ENCODE peak calls at places on chromosomes 12 and 14, in six cellular contexts. I is cardiac fibroblast; A is WTC11; Q is HCT116; V is CD8-positive, alpha-beta T cell; E is keratinocyte. F is an unnamed sample.

GRCh38 chr14:61211476-61212262 is 69.5 kb downstream of the TMEM30B start:
- DNase-seq in I (no peak), A (no peak), Q (no peak), V (no peak), E (no peak), F (no peak)

GRCh38 chr12:27207626-27208413 is 36.3 kb upstream of the STK38L start:
- DNase-seq in I (no peak), A (no peak), Q (no peak), V (no peak), E (peak; percentile 4), F (no peak)

GRCh38 chr12:6819069-6820030 is 2.3 kb upstream of the GPR162 start:
- DNase-seq in I (no peak), A (no peak), Q (no peak), V (no peak), E (no peak), F (no peak)

GRCh38 chr12:64759035-64759894 is at the start of gene GNS:
- DNase-seq in I (peak; percentile 97), A (peak; percentile 98), Q (peak; percentile 77), V (peak; percentile 83), E (peak; percentile 61), F (peak; percentile 92)

GRCh38 chr12:31728289-31728916 is 418 bp downstream of the AMN1 start:
- DNase-seq in I (no peak), A (no peak), Q (no peak), V (no peak), E (no peak), F (no peak)

GRCh38 chr14:77148510-77149231 is 7.1 kb upstream of the ZDHHC22 start:
- DNase-seq in I (no peak), A (no peak), Q (no peak), V (no peak), E (no peak), F (no peak)

GRCh38 chr12:103821773-103822172 is 19.3 kb downstream of the NT5DC3 start:
- DNase-seq in I (no peak), A (no peak), Q (no peak), V (no peak), E (no peak), F (no peak)

GRCh38 chr12:92784795-92785562 is 82.2 kb downstream of the PLEKHG7 start:
- DNase-seq in I (peak; percentile 81), A (no peak), Q (peak; percentile 72), V (no peak), E (peak; percentile 52), F (peak; percentile 80)

GRCh38 chr12:21962236-21962635 is 21.0 kb upstream of the ABCC9 start:
- DNase-seq in I (no peak), A (no peak), Q (no peak), V (no peak), E (peak; percentile 11), F (peak; percentile 46)

GRCh38 chr12:1633459-1633858 is 4.4 kb downstream of the WNT5B start:
- DNase-seq in I (no peak), A (no peak), Q (no peak), V (no peak), E (no peak), F (no peak)

GRCh38 chr12:45246202-45246601 is 30.3 kb downstream of the ANO6 start:
- DNase-seq in I (no peak), A (no peak), Q (no peak), V (no peak), E (no peak), F (no peak)

GRCh38 chr12:19894803-19895202 is 455.5 kb downstream of the AEBP2 start:
- DNase-seq in I (no peak), A (no peak), Q (no peak), V (no peak), E (no peak), F (no peak)

GRCh38 chr12:1360812-1361211 is 233.6 kb downstream of the FBXL14 start:
- DNase-seq in I (no peak), A (no peak), Q (no peak), V (no peak), E (no peak), F (no peak)

GRCh38 chr12:13167226-13167625 is 29.3 kb upstream of the EMP1 start:
- DNase-seq in I (no peak), A (no peak), Q (no peak), V (no peak), E (no peak), F (peak; percentile 77)

GRCh38 chr12:9870311-9870866 is 1.2 kb upstream of the CLEC2B start:
- DNase-seq in I (peak; percentile 39), A (no peak), Q (no peak), V (no peak), E (no peak), F (peak; percentile 11)

GRCh38 chr14:38367922-38368321 is 112.0 kb upstream of the CLEC14A start:
- DNase-seq in I (no peak), A (no peak), Q (no peak), V (no peak), E (no peak), F (no peak)

GRCh38 chr12:58204086-58204485 is 262.7 kb downstream of the ATP23 start:
- DNase-seq in I (peak; percentile 65), A (no peak), Q (no peak), V (no peak), E (no peak), F (no peak)

GRCh38 chr14:91138511-91139359 is 24.9 kb downstream of the DGLUCY start:
- DNase-seq in I (peak; percentile 27), A (peak; percentile 47), Q (no peak), V (peak; percentile 41), E (no peak), F (peak; percentile 68)

GRCh38 chr14:89303452-89304435 is 113.3 kb downstream of the FOXN3 start:
- DNase-seq in I (peak; percentile 90), A (no peak), Q (no peak), V (peak; percentile 27), E (no peak), F (peak; percentile 43)

GRCh38 chr14:24790196-24790595 is 156.2 kb upstream of the GZMB start:
- DNase-seq in I (no peak), A (no peak), Q (no peak), V (no peak), E (no peak), F (no peak)

GRCh38 chr14:74865156-74865555 is 10.8 kb downstream of the PROX2 start:
- DNase-seq in I (no peak), A (no peak), Q (no peak), V (no peak), E (no peak), F (no peak)

GRCh38 chr12:26127404-26127803 is 2.6 kb upstream of the BHLHE41 start:
- DNase-seq in I (no peak), A (no peak), Q (no peak), V (no peak), E (no peak), F (no peak)

GRCh38 chr14:32307881-32308582 is 21.1 kb upstream of the AKAP6 start:
- DNase-seq in I (no peak), A (no peak), Q (no peak), V (no peak), E (peak; percentile 49), F (no peak)

GRCh38 chr12:53046655-53047220 is 3.1 kb upstream of the TNS2 start:
- DNase-seq in I (peak; percentile 94), A (peak; percentile 56), Q (no peak), V (peak; percentile 51), E (no peak), F (peak; percentile 67)

GRCh38 chr12:53049582-53050318 is at the start of gene TNS2:
- DNase-seq in I (peak; percentile 86), A (peak; percentile 65), Q (no peak), V (no peak), E (no peak), F (peak; percentile 81)

GRCh38 chr12:53047221-53048032 is 2.4 kb upstream of the TNS2 start:
- DNase-seq in I (peak; percentile 89), A (peak; percentile 81), Q (no peak), V (peak; percentile 65), E (no peak), F (peak; percentile 64)

GRCh38 chr12:53048780-53049401 is 974 bp upstream of the TNS2 start:
- DNase-seq in I (peak; percentile 91), A (peak; percentile 58), Q (no peak), V (no peak), E (no peak), F (peak; percentile 78)

GRCh38 chr12:53048033-53048779 is 1.7 kb upstream of the TNS2 start:
- DNase-seq in I (no peak), A (no peak), Q (no peak), V (no peak), E (no peak), F (peak; percentile 58)
- TF ChIP-seq CTCF in I (no peak), A (no peak), Q (peak; percentile 47), V (no peak), E (no peak), F (peak; percentile 11)

GRCh38 chr14:70354204-70354603 is 5.3 kb downstream of the COX16 start:
- DNase-seq in I (no peak), A (no peak), Q (no peak), V (no peak), E (no peak), F (no peak)

DNA sequence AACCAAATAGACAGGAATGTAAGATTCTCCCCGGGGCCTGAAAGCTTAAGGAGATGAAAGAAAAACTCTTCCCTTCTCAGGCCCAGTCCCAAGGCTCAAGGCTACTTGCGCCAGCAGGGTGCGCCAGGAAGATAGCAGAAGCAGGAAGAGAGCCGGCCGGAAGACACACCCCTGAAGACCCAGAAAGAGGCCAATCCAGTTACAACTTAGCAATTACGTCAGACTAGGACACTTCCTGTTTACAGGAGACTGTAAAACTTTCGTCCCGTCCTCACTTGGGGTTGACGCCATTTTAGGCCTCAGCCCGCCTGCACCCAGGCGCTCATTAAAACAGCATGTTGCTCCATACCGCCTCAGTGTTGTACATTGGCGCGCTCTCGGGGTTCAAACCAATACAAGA is 9.4 kb downstream of the COX16 start:
- DNase-seq in I (no peak), A (peak; percentile 66), Q (no peak), V (no peak), E (no peak), F (no peak)
- TF ChIP-seq CTCF in I (no peak), A (no peak), Q (no peak), V (no peak), E (no peak), F (no peak)

DNA sequence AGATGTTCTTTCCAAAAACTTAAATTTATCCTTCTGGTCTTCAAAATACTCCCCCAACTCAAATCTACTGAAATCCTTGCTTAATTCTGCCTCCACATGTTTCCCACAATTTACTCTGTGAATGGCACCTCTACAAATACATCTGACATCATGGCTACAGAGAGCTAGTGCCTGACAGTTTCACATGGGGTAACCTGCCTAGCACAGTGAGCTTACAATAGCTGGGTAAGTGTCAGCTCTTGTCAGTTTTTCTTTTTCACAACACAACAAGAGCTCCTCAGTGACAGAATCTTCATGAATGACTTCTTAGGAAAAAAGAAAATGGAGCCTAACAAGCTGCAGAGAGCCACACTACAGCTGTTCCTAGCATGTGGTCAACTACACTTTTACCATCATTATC is 54.4 kb downstream of the NIN start:
- DNase-seq in I (no peak), A (no peak), Q (no peak), V (no peak), E (no peak), F (no peak)
- TF ChIP-seq CTCF in I (no peak), A (no peak), Q (no peak), V (no peak), E (no peak), F (no peak)

GRCh38 chr14:45185110-45185814 is 49.5 kb downstream of the FANCM start:
- DNase-seq in I (no peak), A (no peak), Q (no peak), V (no peak), E (no peak), F (no peak)

GRCh38 chr14:45181806-45182205 is 46.1 kb downstream of the FANCM start:
- DNase-seq in I (no peak), A (no peak), Q (no peak), V (no peak), E (no peak), F (no peak)

GRCh38 chr14:45177081-45177480 is 41.4 kb downstream of the FANCM start:
- DNase-seq in I (peak; percentile 91), A (no peak), Q (no peak), V (no peak), E (peak; percentile 49), F (peak; percentile 93)

GRCh38 chr14:45181329-45181728 is 45.6 kb downstream of the FANCM start:
- DNase-seq in I (no peak), A (no peak), Q (no peak), V (no peak), E (no peak), F (no peak)
- TF ChIP-seq CTCF in I (no peak), A (no peak), Q (no peak), V (no peak), E (no peak), F (no peak)